ENCODE peak calls at places on chromosome 7, in five cellular contexts. Z is adrenal gland, J is A549, W is HCT116, P is heart left ventricle. Y is an unnamed sample.

GRCh38 chr7:76071316-76072242 is 23.7 kb downstream of the MDH2 start:
- DNase-seq in Z (no peak), J (no peak), W (no peak), P (peak; percentile 76), Y (no peak)

GRCh38 chr7:137935849-137936508 is 65.9 kb downstream of the CREB3L2 start:
- DNase-seq in Z (no peak), J (no peak), W (no peak), P (no peak), Y (no peak)

GRCh38 chr7:133529861-133530260 is 277.0 kb downstream of the EXOC4 start:
- DNase-seq in Z (no peak), J (no peak), W (no peak), P (no peak), Y (no peak)

GRCh38 chr7:126718419-126718818 is 534.3 kb downstream of the GRM8 start:
- DNase-seq in Z (no peak), J (no peak), W (no peak), P (no peak), Y (no peak)

GRCh38 chr7:40455485-40455884 is 320.7 kb downstream of the SUGCT start:
- DNase-seq in Z (no peak), J (no peak), W (no peak), P (no peak), Y (no peak)

GRCh38 chr7:115499966-115500365 is 530.6 kb downstream of the TFEC start:
- DNase-seq in Z (no peak), J (no peak), W (no peak), P (no peak), Y (no peak)

GRCh38 chr7:100957832-100958421 is 8.6 kb downstream of the MUC3A start:
- DNase-seq in Z (no peak), J (peak; percentile 35), W (no peak), P (no peak), Y (no peak)

GRCh38 chr7:73678862-73679261 is 4.4 kb downstream of the DNAJC30 start:
- DNase-seq in Z (no peak), J (no peak), W (no peak), P (peak; percentile 20), Y (no peak)

DNA sequence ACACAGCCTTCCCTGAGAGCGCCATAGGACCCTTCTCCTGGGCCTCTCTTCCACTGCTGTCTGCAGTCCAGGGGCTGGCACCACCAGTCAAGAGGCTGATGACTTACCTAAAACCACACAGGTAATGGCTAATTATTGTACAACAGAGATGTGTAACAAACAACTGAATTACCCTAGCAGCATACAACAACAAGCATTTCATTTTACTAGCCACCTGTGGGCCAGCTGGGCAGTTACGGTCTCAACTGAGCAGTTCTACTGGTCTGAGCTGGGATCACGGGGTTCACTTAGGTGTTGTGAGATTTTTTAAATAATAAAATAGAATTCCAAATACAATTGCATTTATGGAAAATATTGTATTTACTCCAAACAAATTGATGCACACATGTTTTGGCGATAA is 431.9 kb downstream of the TNS3 start:
- DNase-seq in Z (no peak), J (no peak), W (no peak), P (no peak), Y (no peak)
- TF ChIP-seq CTCF in Z (no peak), J (no peak), W (no peak), P (no peak), Y (no peak)

DNA sequence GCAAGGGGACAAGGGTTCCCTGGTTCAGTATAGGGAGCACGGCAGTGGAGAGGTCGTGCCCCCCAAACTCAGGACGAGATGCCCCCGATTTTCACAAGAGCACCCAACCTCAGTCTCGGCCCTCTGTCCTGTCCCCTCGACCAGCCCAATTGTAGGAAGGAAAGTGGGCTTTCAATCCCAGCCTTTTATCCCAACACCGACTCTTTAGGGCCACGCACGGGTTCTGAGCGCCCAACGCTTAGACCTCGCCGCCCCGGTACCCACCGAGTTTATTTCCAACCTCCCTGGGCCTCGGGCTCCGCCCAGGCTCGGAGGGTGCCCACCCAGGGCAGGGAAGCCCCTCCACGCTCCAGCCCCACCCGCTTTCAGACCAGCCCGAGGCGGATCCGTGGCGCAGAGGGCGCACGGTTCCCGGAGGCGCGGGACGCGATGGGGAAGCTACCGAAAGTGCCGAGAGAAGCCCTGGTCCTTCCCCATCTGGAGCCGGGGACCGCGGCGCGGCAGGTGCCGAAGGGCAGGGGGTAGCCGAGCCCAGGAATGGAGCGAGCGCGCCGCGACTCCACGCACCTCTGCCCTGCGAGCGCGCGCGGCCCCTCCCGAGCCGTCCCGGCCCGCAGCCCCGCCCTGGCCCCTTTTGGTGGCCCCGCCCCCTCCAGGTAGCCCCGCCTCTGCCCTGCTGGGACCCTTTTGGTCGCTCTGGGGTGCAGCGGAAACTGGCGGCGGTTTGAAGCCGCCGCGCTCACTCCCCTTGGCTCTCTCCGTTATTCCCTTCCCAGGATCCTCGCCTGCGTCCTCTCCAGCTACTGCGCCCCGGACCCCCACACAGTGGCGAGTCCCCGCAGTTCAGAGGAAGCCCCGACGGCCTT is 20.4 kb downstream of the GRID2IP start:
- DNase-seq in Z (no peak), J (no peak), W (no peak), P (no peak), Y (peak; percentile 85)
- TF ChIP-seq POLR2A in Z (no peak), J (no peak), W (peak; percentile 35), P (no peak), Y (no peak)

DNA sequence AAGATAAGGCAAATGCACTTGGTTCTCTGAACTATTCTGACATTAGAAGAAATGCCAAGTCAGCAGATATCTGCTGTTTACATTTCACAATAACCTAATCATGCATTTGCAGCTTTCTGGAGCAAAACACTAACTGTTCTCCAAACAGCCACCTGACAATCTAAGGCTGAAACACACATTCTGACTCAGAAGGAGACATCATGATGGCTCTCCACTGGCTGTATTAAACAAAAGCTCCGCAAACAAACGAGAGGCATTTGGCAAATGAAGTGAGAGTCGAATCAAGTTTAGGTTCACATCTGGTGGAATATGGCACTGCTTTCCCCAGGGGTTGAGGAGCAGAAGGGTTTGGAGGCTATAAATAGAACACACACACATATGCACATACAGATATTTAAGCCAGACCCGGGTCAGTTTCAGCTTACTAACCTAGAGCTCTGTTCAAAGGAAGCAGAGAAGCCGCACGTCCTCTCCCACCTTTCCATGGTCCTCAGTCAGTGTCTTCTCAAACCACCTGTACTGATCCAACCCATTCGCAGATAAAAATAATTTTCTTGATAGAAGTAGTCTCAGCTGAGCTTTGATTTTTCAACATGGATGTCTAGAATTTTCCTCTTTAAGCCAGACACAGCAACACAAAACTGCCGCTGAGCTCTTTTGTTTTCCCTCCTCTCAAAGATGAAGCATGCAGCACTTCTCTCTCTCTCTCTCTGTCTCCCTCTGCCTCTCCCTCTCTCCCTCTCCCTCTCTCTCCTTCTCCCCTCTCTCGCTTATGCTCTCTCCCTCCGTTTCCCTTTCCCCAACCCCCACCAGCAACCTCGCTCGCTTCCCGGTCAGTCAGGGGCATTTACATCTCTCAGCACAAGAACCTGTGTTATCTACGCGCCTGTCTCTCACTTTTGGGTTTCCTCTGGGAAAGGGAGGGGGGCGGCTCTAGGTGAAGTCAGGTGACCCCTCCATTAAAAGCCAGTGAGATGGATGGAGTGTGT is 682.8 kb downstream of the MAGI2 start:
- DNase-seq in Z (no peak), J (no peak), W (no peak), P (no peak), Y (no peak)
- H3K4me3 ChIP-seq in Z (no peak overlapping the region), J (no peak overlapping the region), W (no peak overlapping the region), P (peak overlapping the region; percentile 49), Y (no peak overlapping the region)

GRCh38 chr7:79245623-79246249 is 207.7 kb downstream of the MAGI2 start:
- DNase-seq in Z (no peak), J (no peak), W (no peak), P (no peak), Y (no peak)
- TF ChIP-seq CTCF in Z (no peak), J (no peak), W (no peak), P (no peak), Y (no peak)